ENCODE peak calls at places on chromosome 11, in four cellular contexts. I is A549, R is GM12891, Q is transverse colon. G is an unnamed sample.

GRCh38 chr11:19790831-19791552 is 78.4 kb downstream of the NAV2 start:
- DNase-seq in R (no peak), Q (peak), I (no peak), G (no peak)

GRCh38 chr11:120335596-120335927 is 651 bp upstream of the ARHGEF12 start:
- DNase-seq in Q (no peak), I (peak), R (peak), G (no peak)

GRCh38 chr11:71204294-71204693 is 48.1 kb downstream of the SHANK2 start:
- DNase-seq in I (no peak), R (no peak), Q (no peak), G (no peak)

GRCh38 chr11:118928870-118929495 is 3.3 kb upstream of the BCL9L start:
- DNase-seq in I (no peak), Q (no peak), R (no peak), G (no peak)

GRCh38 chr11:26227311-26227710 is 104.6 kb upstream of the ANO3 start:
- DNase-seq in Q (no peak), R (no peak), I (peak), G (peak)

GRCh38 chr11:105236631-105237030 is 97.1 kb upstream of the CARD18 start:
- DNase-seq in Q (no peak), I (no peak), R (no peak), G (no peak)

GRCh38 chr11:100805509-100806199 is 118.6 kb downstream of the ARHGAP42 start:
- DNase-seq in Q (no peak), I (no peak), R (no peak), G (no peak)

GRCh38 chr11:67665537-67666302 is 8.7 kb downstream of the ALDH3B2 start:
- DNase-seq in I (no peak), R (no peak), Q (peak), G (no peak)

GRCh38 chr11:82903843-82904586 is 2.5 kb downstream of the DDIAS start:
- DNase-seq in I (no peak), R (no peak), Q (no peak), G (no peak)

GRCh38 chr11:47552086-47552580 is 799 bp downstream of the CELF1 start:
- DNase-seq in I (no peak), R (no peak), Q (no peak), G (no peak)

GRCh38 chr11:46948378-46949131 is 12.0 kb downstream of the CSTPP1 start:
- DNase-seq in R (no peak), I (no peak), Q (peak), G (peak)

GRCh38 chr11:129861702-129862107 is 33.7 kb downstream of the NFRKB start:
- DNase-seq in Q (peak), I (peak), R (no peak), G (peak)

GRCh38 chr11:93817426-93818348 is 32.7 kb downstream of the VSTM5 start:
- DNase-seq in Q (no peak), I (no peak), R (no peak), G (no peak)

GRCh38 chr11:78078218-78079167 is 1.2 kb downstream of the NDUFC2 start:
- DNase-seq in Q (no peak), I (no peak), R (no peak), G (no peak)

GRCh38 chr11:78081583-78081982 is 1.9 kb upstream of the NDUFC2 start:
- DNase-seq in Q (no peak), I (no peak), R (no peak), G (no peak)

GRCh38 chr11:78080084-78080817 is 589 bp upstream of the NDUFC2 start:
- DNase-seq in I (no peak), Q (no peak), R (no peak), G (no peak)

GRCh38 chr11:78080818-78081495 is 1.3 kb upstream of the NDUFC2 start:
- DNase-seq in R (no peak), Q (no peak), I (no peak), G (no peak)

DNA sequence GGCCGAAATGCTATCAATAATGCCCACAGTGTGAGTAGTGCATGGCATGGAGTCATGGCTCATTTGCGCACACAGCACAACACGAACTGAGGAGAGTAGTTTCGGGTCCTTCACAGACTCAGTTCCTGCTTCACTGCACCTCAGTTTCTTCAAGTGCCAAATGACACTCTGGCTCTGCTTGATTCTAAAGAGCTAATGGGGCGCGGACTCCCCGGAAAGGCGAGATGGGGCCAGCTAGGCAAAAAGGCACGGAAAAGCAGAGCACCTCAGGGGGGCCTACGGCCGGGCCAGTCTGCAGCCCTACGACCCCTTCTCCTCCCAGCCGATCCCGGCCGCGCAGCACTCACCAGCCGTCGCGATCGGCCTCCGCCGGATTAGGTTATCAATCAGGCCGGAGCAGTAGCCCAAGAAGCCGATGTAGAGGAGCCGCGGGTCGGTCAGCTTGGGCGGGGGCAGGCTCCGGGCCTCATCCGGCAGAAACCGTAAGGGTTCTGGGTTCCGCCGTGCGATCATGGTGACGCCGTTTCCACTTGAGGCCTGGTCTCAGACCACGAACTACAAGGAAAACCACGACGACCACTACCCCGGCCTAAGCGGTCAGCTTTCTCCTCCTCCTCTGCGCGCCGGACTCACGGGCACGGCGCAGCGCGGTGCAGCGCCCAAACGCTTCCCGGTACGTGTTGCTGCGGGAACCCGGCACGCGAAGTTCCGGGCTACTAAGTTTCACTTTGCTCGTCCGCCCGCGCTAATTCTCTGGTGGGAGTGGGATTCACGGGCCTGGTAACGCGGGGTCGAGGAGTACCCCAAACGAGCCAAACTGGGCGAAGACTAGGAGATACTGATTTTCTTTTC is at the start of gene NDUFC2:
- DNase-seq in I (peak), Q (peak), R (peak), G (peak)
- TF ChIP-seq POLR2A in I (peak), Q (peak), R (peak), G (peak)

DNA sequence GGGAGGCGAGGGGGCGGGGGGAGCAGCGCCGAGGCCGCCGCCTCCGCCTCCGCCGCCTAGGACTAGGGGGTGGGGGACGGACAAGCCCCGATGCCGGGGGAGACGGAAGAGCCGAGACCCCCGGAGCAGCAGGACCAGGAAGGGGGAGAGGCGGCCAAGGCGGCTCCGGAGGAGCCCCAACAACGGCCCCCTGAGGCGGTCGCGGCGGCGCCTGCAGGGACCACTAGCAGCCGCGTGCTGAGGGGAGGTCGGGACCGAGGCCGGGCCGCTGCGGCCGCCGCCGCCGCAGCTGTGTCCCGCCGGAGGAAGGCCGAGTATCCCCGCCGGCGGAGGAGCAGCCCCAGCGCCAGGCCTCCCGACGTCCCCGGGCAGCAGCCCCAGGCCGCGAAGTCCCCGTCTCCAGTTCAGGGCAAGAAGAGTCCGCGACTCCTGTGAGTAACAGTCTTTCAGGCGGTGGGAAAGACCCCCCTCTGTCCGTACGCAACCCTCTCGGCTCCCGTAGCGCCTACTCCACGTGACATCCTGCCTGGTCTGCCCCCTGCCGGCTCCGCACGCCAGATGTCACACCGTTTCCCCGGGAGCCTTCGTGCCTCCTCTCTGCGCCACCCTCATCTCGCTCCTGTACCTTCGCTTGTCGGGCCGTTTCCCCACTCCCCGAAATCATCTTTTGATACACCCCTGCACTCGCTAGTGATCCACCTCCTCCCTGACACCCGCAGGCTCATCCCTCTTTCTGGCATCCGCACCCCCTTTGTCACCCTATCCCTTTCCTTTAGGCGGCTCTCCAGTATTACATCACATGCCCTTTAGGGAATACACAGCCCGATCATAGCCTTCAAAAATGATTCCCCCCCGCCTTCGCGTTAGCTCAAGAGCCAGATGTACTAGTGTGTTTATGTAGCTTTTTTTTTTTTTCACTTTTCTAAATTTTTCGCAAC is 598 bp downstream of the ZFP91 start:
- DNase-seq in Q (peak), R (peak), I (peak), G (peak)
- TF ChIP-seq POLR2A in Q (peak), R (peak), I (peak), G (peak)

GRCh38 chr11:116935089-116935488 is 97.7 kb upstream of the APOA1 start:
- DNase-seq in R (no peak), Q (no peak), I (no peak), G (no peak)
- TF ChIP-seq POLR2A in R (no peak), Q (no peak), I (no peak), G (no peak)

GRCh38 chr11:63556404-63556803 is 6.8 kb downstream of the PLAAT2 start:
- DNase-seq in I (no peak), Q (no peak), R (no peak), G (no peak)
- TF ChIP-seq POLR2A in I (no peak), Q (no peak), R (no peak), G (no peak)

GRCh38 chr11:62545437-62546243 is 966 bp downstream of the AHNAK start:
- DNase-seq in Q (peak), R (no peak), I (peak), G (peak)
- TF ChIP-seq POLR2A in Q (no peak), R (no peak), I (peak), G (peak)

DNA sequence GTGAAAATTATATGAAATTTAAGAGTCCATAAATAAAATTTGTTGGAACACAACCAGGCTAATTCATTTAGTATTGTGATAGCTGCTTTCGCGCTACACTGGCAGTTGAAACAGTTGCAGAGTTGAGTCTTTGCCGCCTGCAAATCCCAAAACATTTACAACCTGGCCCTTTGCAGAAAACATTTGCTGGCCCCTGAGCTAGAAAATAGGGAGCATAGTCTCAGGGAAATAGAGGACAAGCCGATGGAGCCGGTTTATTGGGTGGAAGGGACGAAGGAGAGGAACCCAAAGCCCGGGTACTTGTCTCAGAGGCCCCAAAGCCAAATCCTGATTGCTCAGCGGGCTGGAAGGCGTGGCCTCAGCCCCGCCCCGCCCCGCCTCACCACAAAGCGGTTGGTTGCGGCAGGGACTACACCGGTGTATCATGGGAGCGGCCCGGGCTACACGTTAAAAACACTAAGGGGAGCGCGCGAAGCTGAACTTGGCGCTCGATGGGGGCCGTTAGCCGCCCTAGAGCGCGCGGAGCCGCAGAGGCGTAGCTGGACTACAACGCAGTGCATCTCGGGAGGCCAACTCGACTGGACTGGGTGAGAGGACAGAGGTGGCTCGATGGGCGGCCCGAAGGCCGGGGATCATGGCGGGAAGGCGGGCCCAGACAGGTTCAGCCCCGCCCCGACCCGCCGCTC is 347 bp upstream of the SAC3D1 start:
- DNase-seq in R (peak), Q (peak), I (peak), G (peak)
- TF ChIP-seq POLR2A in R (no peak), Q (peak), I (peak), G (no peak)

G was measured in H54.